ENCODE peak calls at places on chromosomes 13 and 19, in six cellular contexts. P is naive B cell, M is frontal cortex, I is OCI-LY7, K is NCI-H2029, D is Kasumi-1. N is an unnamed sample.
A peak's percentile ranks its signal among the peaks of the same experiment; 100 is the strongest.

GRCh38 chr19:44959691-44960090 is 4.5 kb downstream of the CLPTM1 start:
- DNase-seq in P (no peak), M (no peak), I (no peak), K (no peak), D (no peak), N (no peak)

GRCh38 chr13:96952592-96952991 is 41.7 kb downstream of the OXGR1 start:
- DNase-seq in P (no peak), M (no peak), I (no peak), K (no peak), D (no peak), N (no peak)

GRCh38 chr19:39825531-39826076 is 8.4 kb downstream of the DYRK1B start:
- DNase-seq in P (no peak), M (no peak), I (no peak), K (no peak), D (no peak), N (no peak)

GRCh38 chr13:97307544-97307881 is 85.4 kb downstream of the MBNL2 start:
- DNase-seq in P (no peak), M (no peak), I (no peak), K (no peak), D (no peak), N (no peak)

GRCh38 chr13:41610426-41610825 is 153.1 kb downstream of the RGCC start:
- DNase-seq in P (no peak), M (no peak), I (no peak), K (peak; percentile 49), D (no peak), N (no peak)

GRCh38 chr13:51797664-51798488 is 6.1 kb downstream of the DHRS12 start:
- DNase-seq in P (peak; percentile 44), M (peak; percentile 32), I (peak; percentile 84), K (peak; percentile 69), D (peak; percentile 42), N (no peak)

GRCh38 chr13:113643593-113643992 is 14.4 kb downstream of the ATP4B start:
- DNase-seq in P (peak; percentile 13), M (no peak), I (no peak), K (no peak), D (no peak), N (no peak)

GRCh38 chr19:362154-362553 is 17.6 kb upstream of the MIER2 start:
- DNase-seq in P (no peak), M (no peak), I (no peak), K (no peak), D (no peak), N (no peak)

GRCh38 chr13:85386424-85386823 is 412.8 kb downstream of the SLITRK6 start:
- DNase-seq in P (no peak), M (no peak), I (peak; percentile 44), K (no peak), D (no peak), N (no peak)

GRCh38 chr13:39512687-39513086 is 90.3 kb downstream of the LHFPL6 start:
- DNase-seq in P (no peak), M (no peak), I (no peak), K (no peak), D (no peak), N (no peak)

GRCh38 chr13:21771075-21771474 is 100.2 kb downstream of the FGF9 start:
- DNase-seq in P (no peak), M (no peak), I (no peak), K (no peak), D (no peak), N (no peak)

GRCh38 chr13:52156724-52157251 is 2.6 kb downstream of the NEK3 start:
- DNase-seq in P (no peak), M (no peak), I (no peak), K (no peak), D (no peak), N (no peak)

GRCh38 chr13:39417131-39417530 is 185.9 kb downstream of the LHFPL6 start:
- DNase-seq in P (no peak), M (no peak), I (peak; percentile 39), K (no peak), D (no peak), N (no peak)

GRCh38 chr19:57267294-57267693 is 13.0 kb upstream of the ZNF460 start:
- DNase-seq in P (no peak), M (no peak), I (no peak), K (no peak), D (no peak), N (no peak)

GRCh38 chr13:42036711-42037110 is 11.7 kb upstream of the DGKH start:
- DNase-seq in P (no peak), M (no peak), I (no peak), K (no peak), D (no peak), N (no peak)

GRCh38 chr19:44738603-44739585 is 9.6 kb upstream of the BCL3 start:
- DNase-seq in P (no peak), M (no peak), I (no peak), K (no peak), D (no peak), N (no peak)

GRCh38 chr19:45087531-45087930 is 5.4 kb upstream of the PPP1R37 start:
- DNase-seq in P (no peak), M (no peak), I (no peak), K (no peak), D (peak; percentile 88), N (no peak)

GRCh38 chr13:82636119-82636518 is 1246.2 kb downstream of the SLITRK1 start:
- DNase-seq in P (no peak), M (no peak), I (no peak), K (no peak), D (peak; percentile 9), N (no peak)

GRCh38 chr13:79549355-79550106 is 68.6 kb downstream of the NDFIP2 start:
- DNase-seq in P (no peak), M (no peak), I (no peak), K (no peak), D (no peak), N (no peak)

GRCh38 chr13:110872034-110872767 is 42.7 kb downstream of the ANKRD10 start:
- DNase-seq in P (no peak), M (no peak), I (no peak), K (no peak), D (no peak), N (no peak)

GRCh38 chr13:113843864-113844556 is 19.9 kb downstream of the GAS6 start:
- DNase-seq in P (no peak), M (no peak), I (no peak), K (no peak), D (no peak), N (no peak)

GRCh38 chr19:45766919-45767346 is 2.1 kb downstream of the SIX5 start:
- DNase-seq in P (no peak), M (no peak), I (no peak), K (no peak), D (no peak), N (no peak)

GRCh38 chr19:708154-709141 is at the start of gene PALM:
- DNase-seq in P (no peak), M (peak; percentile 58), I (no peak), K (no peak), D (peak; percentile 31), N (no peak)

GRCh38 chr19:56131651-56132050 is 9.4 kb upstream of the ZNF444 start:
- DNase-seq in P (no peak), M (no peak), I (no peak), K (no peak), D (no peak), N (no peak)

GRCh38 chr19:28264556-28264955 is 948.4 kb downstream of the UQCRFS1 start:
- DNase-seq in P (no peak), M (no peak), I (no peak), K (no peak), D (no peak), N (no peak)

GRCh38 chr19:34989248-34989797 is 10.8 kb upstream of the GRAMD1A start:
- DNase-seq in P (no peak), M (no peak), I (no peak), K (no peak), D (no peak), N (no peak)

GRCh38 chr13:87005511-87005910 is 665.7 kb upstream of the SLITRK5 start:
- DNase-seq in P (no peak), M (no peak), I (no peak), K (no peak), D (no peak), N (no peak)

GRCh38 chr19:34676697-34677385 is at the start of gene SCGB2B2:
- DNase-seq in P (no peak), M (peak; percentile 66), I (peak; percentile 77), K (peak; percentile 82), D (peak; percentile 90), N (no peak)